ENCODE peak calls at places on chromosomes 4 and X, in ten cellular contexts. I is NCI-H1436; M is activated CD4-positive, CD25-positive, alpha-beta regulatory T cell; B is WTC11; Q is nucleus accumbens; Z is mucosa of gallbladder; A is midbrain; F is endothelial cell; P is foreskin fibroblast; L is RPMI7951. W is an unnamed sample.

GRCh38 chr4:32633421-32633820 is 1913.3 kb downstream of the PCDH7 start:
- DNase-seq in F (no peak), Q (no peak), I (no peak), B (no peak), M (no peak), L (no peak), A (no peak), Z (no peak), P (no peak), W (no peak)

GRCh38 chr4:164012396-164013027 is 518.0 kb downstream of the TMA16 start:
- DNase-seq in Q (no peak), A (peak; percentile 10), P (no peak), L (no peak), M (no peak), F (peak; percentile 58), B (peak; percentile 67), I (peak; percentile 46), Z (no peak), W (peak; percentile 70)

GRCh38 chr4:104815593-104816156 is 321.0 kb upstream of the CXXC4 start:
- DNase-seq in B (no peak), Q (no peak), M (no peak), A (no peak), I (no peak), L (no peak), Z (no peak), P (no peak), F (no peak), W (no peak)

GRCh38 chrX:31266172-31267076 is 194.6 kb upstream of the FTHL17 start:
- DNase-seq in P (peak; percentile 54), I (no peak), F (peak; percentile 35), Z (peak; percentile 25), Q (peak; percentile 14), B (peak; percentile 63), L (peak; percentile 22), A (peak; percentile 10), M (no peak), W (peak; percentile 40)

GRCh38 chr4:145487626-145488025 is 6.0 kb downstream of the SMAD1 start:
- DNase-seq in P (no peak), B (no peak), L (no peak), F (no peak), M (no peak), Q (no peak), Z (no peak), A (no peak), I (no peak), W (no peak)

GRCh38 chr4:95798003-95798402 is 41.9 kb upstream of the PDHA2 start:
- DNase-seq in L (no peak), F (no peak), I (no peak), B (no peak), P (no peak), M (no peak), Z (no peak), A (no peak), Q (no peak), W (peak; percentile 18)

GRCh38 chr4:73978886-73979285 is 2.9 kb downstream of the PF4 start:
- DNase-seq in M (no peak), Z (no peak), L (peak; percentile 11), B (no peak), I (no peak), F (no peak), A (no peak), Q (no peak), P (peak; percentile 74), W (no peak)

GRCh38 chr4:2006367-2006766 is 2.4 kb downstream of the NELFA start:
- DNase-seq in F (no peak), M (no peak), L (no peak), Q (no peak), P (no peak), B (no peak), A (no peak), Z (no peak), I (no peak), W (no peak)

GRCh38 chrX:136480383-136480782 is 7.4 kb upstream of the BRS3 start:
- DNase-seq in B (no peak), Z (no peak), L (no peak), P (no peak), F (no peak), Q (no peak), M (no peak), A (no peak), I (peak; percentile 10), W (no peak)

GRCh38 chrX:29948653-29949052 is 266.7 kb upstream of the MAGEB2 start:
- DNase-seq in L (peak; percentile 45), I (no peak), A (no peak), Z (no peak), B (no peak), Q (no peak), M (no peak), P (no peak), F (no peak), W (no peak)

GRCh38 chrX:39309018-39309620 is 507.9 kb downstream of the MID1IP1 start:
- DNase-seq in B (no peak), Z (no peak), L (peak; percentile 89), M (no peak), Q (no peak), P (peak; percentile 2), I (no peak), A (no peak), F (no peak), W (no peak)

GRCh38 chrX:118530537-118530936 is 34.9 kb downstream of the DOCK11 start:
- DNase-seq in Z (no peak), P (peak; percentile 76), A (no peak), I (no peak), Q (no peak), L (peak; percentile 49), B (no peak), F (no peak), M (no peak), W (no peak)

GRCh38 chrX:11100281-11101035 is 10.7 kb upstream of the HCCS start:
- DNase-seq in P (peak; percentile 76), Q (no peak), Z (peak; percentile 39), I (no peak), A (peak; percentile 42), M (no peak), L (peak; percentile 65), B (peak; percentile 11), F (no peak), W (peak; percentile 15)

GRCh38 chr4:54586343-54586953 is 71.3 kb upstream of the KIT start:
- DNase-seq in Q (no peak), Z (no peak), F (no peak), A (no peak), B (no peak), I (no peak), L (peak; percentile 85), M (no peak), P (peak; percentile 87), W (no peak)

GRCh38 chrX:129793604-129794191 is 13.9 kb downstream of the SASH3 start:
- DNase-seq in B (no peak), P (no peak), M (no peak), A (no peak), Q (no peak), I (no peak), L (no peak), Z (no peak), F (no peak), W (no peak)

GRCh38 chr4:185205697-185206342 is 2.0 kb upstream of the CFAP97 start:
- DNase-seq in I (no peak), L (no peak), P (no peak), A (no peak), F (no peak), Q (no peak), M (no peak), Z (no peak), B (no peak), W (no peak)

GRCh38 chr4:148204171-148204570 is 238.0 kb downstream of the NR3C2 start:
- DNase-seq in P (no peak), A (no peak), B (no peak), L (no peak), Q (no peak), Z (no peak), M (no peak), F (no peak), I (no peak), W (no peak)

GRCh38 chrX:47218920-47219815 is 687 bp downstream of the CDK16 start:
- DNase-seq in F (peak; percentile 31), Z (no peak), P (peak; percentile 47), A (no peak), L (peak; percentile 21), M (peak; percentile 6), B (peak; percentile 36), I (peak; percentile 0), Q (no peak), W (peak; percentile 67)

GRCh38 chr4:123546123-123546654 is 149.6 kb downstream of the SPRY1 start:
- DNase-seq in L (no peak), Q (peak; percentile 3), F (no peak), B (no peak), P (peak; percentile 22), Z (peak; percentile 29), M (no peak), A (no peak), I (peak; percentile 11), W (no peak)

GRCh38 chrX:16771483-16772398 is 14.5 kb upstream of the TXLNG start:
- DNase-seq in Q (no peak), L (peak; percentile 52), I (no peak), P (peak; percentile 52), Z (peak; percentile 21), B (peak; percentile 24), F (peak; percentile 2), M (no peak), A (no peak), W (no peak)

GRCh38 chrX:136665258-136665900 is 17.4 kb downstream of the CD40LG start:
- DNase-seq in Q (no peak), Z (no peak), P (no peak), B (no peak), A (no peak), M (no peak), L (no peak), F (no peak), I (no peak), W (no peak)

GRCh38 chr4:54658321-54659093 is 750 bp downstream of the KIT start:
- DNase-seq in A (peak; percentile 70), L (peak; percentile 57), B (peak; percentile 60), Z (peak; percentile 35), I (peak; percentile 65), P (peak; percentile 85), Q (peak; percentile 33), F (peak; percentile 65), M (no peak), W (peak; percentile 69)

GRCh38 chr4:109826719-109827118 is 1.1 kb upstream of the RRH start:
- DNase-seq in Q (no peak), B (no peak), M (no peak), L (peak; percentile 14), I (peak; percentile 21), P (peak; percentile 33), A (peak; percentile 17), Z (no peak), F (no peak), W (no peak)

GRCh38 chr4:185740471-185740873 is 71.5 kb downstream of the SORBS2 start:
- DNase-seq in Q (no peak), F (no peak), A (no peak), B (no peak), M (no peak), I (no peak), L (peak; percentile 27), Z (no peak), P (no peak), W (no peak)

GRCh38 chrX:44344194-44344593 is 722 bp upstream of the EFHC2 start:
- DNase-seq in L (no peak), F (no peak), B (peak; percentile 16), Z (no peak), M (peak; percentile 5), A (no peak), P (no peak), I (no peak), Q (no peak), W (no peak)